ENCODE peak calls at places on chromosomes 1 and 21, in six cellular contexts. Z is H9, N is IMR-90, A is neuronal stem cell, D is mesenchymal stem cell, L is H1. E is an unnamed sample.

GRCh38 chr21:42460391-42461184 is 35.4 kb downstream of the RSPH1 start:
- DNase-seq in Z (peak), N (no peak), A (no peak), D (no peak), L (no peak), E (peak)

GRCh38 chr1:162977944-162978568 is 91.1 kb upstream of the RGS4 start:
- DNase-seq in Z (no peak), N (no peak), A (no peak), D (no peak), L (no peak), E (peak)

GRCh38 chr1:8408151-8408839 is 90.4 kb downstream of the SLC45A1 start:
- DNase-seq in Z (no peak), N (peak), A (no peak), D (peak), L (no peak), E (no peak)

GRCh38 chr1:110455151-110455550 is 4.2 kb downstream of the PROK1 start:
- DNase-seq in Z (peak), N (no peak), A (no peak), D (no peak), L (peak), E (peak)

GRCh38 chr1:97796716-97797115 is 124.1 kb downstream of the DPYD start:
- DNase-seq in Z (no peak), N (peak), A (no peak), D (peak), L (no peak), E (peak)

GRCh38 chr1:199295102-199295501 is 656.3 kb downstream of the PTPRC start:
- DNase-seq in Z (no peak), N (no peak), A (no peak), D (no peak), L (no peak), E (no peak)

GRCh38 chr1:102047724-102048123 is 51.0 kb upstream of the OLFM3 start:
- DNase-seq in Z (no peak), N (no peak), A (no peak), D (no peak), L (no peak), E (no peak)

GRCh38 chr1:66475940-66476339 is 58.0 kb upstream of the SGIP1 start:
- DNase-seq in Z (peak), N (no peak), A (no peak), D (no peak), L (no peak), E (peak)

GRCh38 chr1:234659538-234659937 is 49.6 kb upstream of the IRF2BP2 start:
- DNase-seq in Z (no peak), N (peak), A (no peak), D (peak), L (no peak), E (peak)

GRCh38 chr21:32687946-32688345 is 39.9 kb downstream of the SYNJ1 start:
- DNase-seq in Z (no peak), N (no peak), A (no peak), D (no peak), L (no peak), E (peak)

GRCh38 chr1:115314765-115315164 is 23.3 kb downstream of the NGF start:
- DNase-seq in Z (no peak), N (peak), A (no peak), D (peak), L (no peak), E (peak)

GRCh38 chr1:48182441-48182840 is 40.1 kb upstream of the SLC5A9 start:
- DNase-seq in Z (no peak), N (no peak), A (no peak), D (no peak), L (no peak), E (no peak)

GRCh38 chr21:38413958-38414506 is 84.2 kb downstream of the ERG start:
- DNase-seq in Z (no peak), N (no peak), A (no peak), D (peak), L (no peak), E (peak)
- H3K9ac ChIP-seq in Z (no peak), N (no peak), A (no peak), D (no peak), L (no peak), E (no peak)

DNA sequence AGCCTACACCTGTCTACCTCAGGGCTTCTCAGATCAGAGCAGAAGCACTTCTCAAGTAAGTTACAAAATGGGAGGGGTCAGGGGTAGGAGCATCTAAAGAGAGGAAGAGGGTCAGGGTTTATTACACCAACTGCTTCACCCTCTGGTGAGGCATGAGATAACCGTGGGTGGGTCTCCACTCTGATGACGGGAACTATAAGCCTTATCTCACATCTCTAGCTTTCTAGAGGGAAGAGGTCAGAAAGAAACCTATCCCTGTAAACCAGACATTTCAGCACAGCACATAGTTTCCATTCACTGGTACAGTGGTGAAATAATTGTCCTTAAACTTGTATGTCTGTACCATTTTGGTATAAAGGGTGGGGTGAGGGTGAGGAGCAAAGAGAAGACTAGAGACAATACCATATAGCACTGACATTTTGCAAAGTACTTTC is 17.3 kb upstream of the CDC42BPA start:
- DNase-seq in Z (no peak), N (no peak), A (no peak), D (no peak), L (no peak), E (no peak)
- H2BK15ac ChIP-seq in Z (no peak), N (no peak), A (no peak), D (peak), L (no peak), E (no peak)

GRCh38 chr1:170426596-170426995 is 105.4 kb upstream of the GORAB start:
- DNase-seq in Z (no peak), N (no peak), A (no peak), D (no peak), L (peak), E (peak)
- H3K9ac ChIP-seq in Z (no peak), N (no peak), A (no peak), D (no peak), L (no peak), E (no peak)

DNA sequence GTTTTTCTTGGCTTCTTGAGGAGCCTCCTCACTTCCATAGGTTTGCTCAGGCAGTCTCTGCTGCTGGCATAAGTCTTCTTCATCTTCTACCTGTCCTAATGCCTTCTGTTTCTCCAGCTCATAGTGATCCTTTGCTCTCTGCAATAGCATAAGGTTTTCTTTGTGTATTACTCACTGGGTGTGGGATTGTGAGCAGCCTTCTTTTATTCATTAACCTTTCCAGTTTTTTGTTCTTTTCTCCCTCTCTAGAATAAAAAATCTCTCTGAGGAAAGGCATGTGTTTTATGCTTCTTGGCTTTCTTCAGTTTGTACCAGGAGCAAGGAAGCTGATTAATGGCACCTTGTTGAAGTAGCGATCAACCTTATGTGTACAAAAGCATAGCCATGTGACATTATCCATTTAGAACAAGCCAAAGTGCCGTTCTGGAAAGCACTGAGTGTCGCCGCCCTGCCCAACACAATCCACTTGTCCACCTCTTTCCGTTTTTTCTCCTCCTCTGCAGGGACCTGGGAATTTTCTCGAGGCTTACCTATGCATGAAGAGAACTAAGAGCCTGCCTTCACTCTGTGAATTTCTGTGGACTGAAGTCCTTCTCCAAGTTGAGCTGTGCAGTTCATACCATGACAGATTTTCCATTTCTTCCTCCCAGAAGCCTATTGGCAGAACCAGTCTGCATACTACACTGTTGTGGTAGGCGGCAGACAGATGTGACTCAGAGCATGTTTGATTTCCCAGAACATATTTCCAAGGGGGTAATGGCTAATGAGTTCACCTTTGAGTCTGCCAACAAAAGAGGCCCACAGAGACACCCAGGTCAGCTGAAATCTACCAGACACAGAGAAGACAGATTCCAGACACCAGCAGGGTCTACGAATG is 39.0 kb downstream of the DPT start:
- DNase-seq in Z (no peak), N (no peak), A (no peak), D (peak), L (no peak), E (no peak)
- H2BK15ac ChIP-seq in Z (no peak), N (no peak), A (no peak), D (no peak), L (no peak), E (no peak)

GRCh38 chr1:42934541-42935312 is 23.9 kb downstream of the SLC2A1 start:
- DNase-seq in Z (peak), N (no peak), A (no peak), D (no peak), L (no peak), E (peak)
- H3K9ac ChIP-seq in Z (no peak), N (no peak), A (no peak), D (no peak), L (no peak), E (no peak)

GRCh38 chr1:221025391-221026355 is 146.4 kb downstream of the HLX start:
- DNase-seq in Z (no peak), N (peak), A (no peak), D (peak), L (no peak), E (no peak)
- H2BK15ac ChIP-seq in Z (no peak), N (no peak), A (no peak), D (no peak), L (no peak), E (no peak)

E was measured in mesendoderm.